ENCODE peak calls at places on chromosomes 7 and 10, in ten cellular contexts. One of them, this sample, is unnamed.

GRCh38 chr10:119449760-119450461 is 92.6 kb downstream of the RGS10 start:
- DNase-seq in PC-9: peak; percentile 84
- DNase-seq in tibial artery: peak; percentile 96
- DNase-seq in colonic mucosa: peak; percentile 31
- DNase-seq in OCI-LY7: peak; percentile 45
- DNase-seq in transverse colon: no peak
- DNase-seq in A549: no peak
- DNase-seq in fibroblast of the aortic adventitia: peak; percentile 96
- DNase-seq in GM12865: peak; percentile 39
- DNase-seq in adrenal gland: no peak
- DNase-seq in this sample: peak; percentile 75

GRCh38 chr10:99993994-99994689 is 15.6 kb downstream of the DNMBP start:
- DNase-seq in adrenal gland: peak; percentile 53
- DNase-seq in tibial artery: peak; percentile 76
- DNase-seq in A549: no peak
- DNase-seq in fibroblast of the aortic adventitia: peak; percentile 89
- DNase-seq in PC-9: no peak
- DNase-seq in colonic mucosa: peak; percentile 53
- DNase-seq in GM12865: peak; percentile 81
- DNase-seq in transverse colon: peak; percentile 58
- DNase-seq in OCI-LY7: peak; percentile 66
- DNase-seq in this sample: peak; percentile 77

GRCh38 chr10:34985823-34986222 is 104.3 kb downstream of the CUL2 start:
- DNase-seq in PC-9: no peak
- DNase-seq in tibial artery: no peak
- DNase-seq in GM12865: no peak
- DNase-seq in colonic mucosa: no peak
- DNase-seq in OCI-LY7: no peak
- DNase-seq in adrenal gland: no peak
- DNase-seq in transverse colon: peak; percentile 18
- DNase-seq in fibroblast of the aortic adventitia: peak; percentile 27
- DNase-seq in A549: no peak
- DNase-seq in this sample: no peak

GRCh38 chr7:85828654-85829053 is 641.8 kb upstream of the SEMA3D start:
- DNase-seq in A549: no peak
- DNase-seq in colonic mucosa: no peak
- DNase-seq in PC-9: no peak
- DNase-seq in fibroblast of the aortic adventitia: peak; percentile 1
- DNase-seq in OCI-LY7: no peak
- DNase-seq in adrenal gland: no peak
- DNase-seq in GM12865: no peak
- DNase-seq in tibial artery: no peak
- DNase-seq in transverse colon: no peak
- DNase-seq in this sample: no peak

GRCh38 chr7:24877790-24878311 is 102.1 kb downstream of the OSBPL3 start:
- DNase-seq in tibial artery: no peak
- DNase-seq in OCI-LY7: peak; percentile 94
- DNase-seq in fibroblast of the aortic adventitia: peak; percentile 39
- DNase-seq in transverse colon: peak; percentile 41
- DNase-seq in PC-9: no peak
- DNase-seq in A549: no peak
- DNase-seq in colonic mucosa: no peak
- DNase-seq in adrenal gland: no peak
- DNase-seq in GM12865: peak; percentile 77
- DNase-seq in this sample: no peak

GRCh38 chr7:25845341-25845923 is 306.6 kb upstream of the NFE2L3 start:
- DNase-seq in transverse colon: no peak
- DNase-seq in GM12865: no peak
- DNase-seq in OCI-LY7: no peak
- DNase-seq in tibial artery: no peak
- DNase-seq in fibroblast of the aortic adventitia: no peak
- DNase-seq in adrenal gland: no peak
- DNase-seq in A549: no peak
- DNase-seq in colonic mucosa: no peak
- DNase-seq in PC-9: no peak
- DNase-seq in this sample: no peak

GRCh38 chr10:121356187-121356586 is 242.1 kb downstream of the FGFR2 start:
- DNase-seq in fibroblast of the aortic adventitia: no peak
- DNase-seq in PC-9: no peak
- DNase-seq in adrenal gland: no peak
- DNase-seq in OCI-LY7: no peak
- DNase-seq in tibial artery: no peak
- DNase-seq in GM12865: no peak
- DNase-seq in transverse colon: no peak
- DNase-seq in colonic mucosa: no peak
- DNase-seq in A549: no peak
- DNase-seq in this sample: no peak

GRCh38 chr7:23022258-23022745 is 8.4 kb upstream of the HYCC1 start:
- DNase-seq in fibroblast of the aortic adventitia: peak; percentile 91
- DNase-seq in adrenal gland: no peak
- DNase-seq in colonic mucosa: no peak
- DNase-seq in GM12865: no peak
- DNase-seq in transverse colon: no peak
- DNase-seq in OCI-LY7: no peak
- DNase-seq in tibial artery: no peak
- DNase-seq in A549: no peak
- DNase-seq in PC-9: no peak
- DNase-seq in this sample: no peak

GRCh38 chr7:85191383-85191782 is 4.5 kb upstream of the SEMA3D start:
- DNase-seq in GM12865: no peak
- DNase-seq in transverse colon: no peak
- DNase-seq in fibroblast of the aortic adventitia: peak; percentile 72
- DNase-seq in OCI-LY7: peak; percentile 4
- DNase-seq in colonic mucosa: no peak
- DNase-seq in tibial artery: no peak
- DNase-seq in A549: peak; percentile 7
- DNase-seq in adrenal gland: no peak
- DNase-seq in PC-9: no peak
- DNase-seq in this sample: no peak

GRCh38 chr7:2726316-2727018 is 38.5 kb downstream of the AMZ1 start:
- DNase-seq in fibroblast of the aortic adventitia: no peak
- DNase-seq in transverse colon: no peak
- DNase-seq in PC-9: no peak
- DNase-seq in GM12865: no peak
- DNase-seq in OCI-LY7: no peak
- DNase-seq in tibial artery: peak; percentile 59
- DNase-seq in colonic mucosa: no peak
- DNase-seq in A549: no peak
- DNase-seq in adrenal gland: no peak
- DNase-seq in this sample: no peak

GRCh38 chr10:24419067-24419466 is 210.1 kb downstream of the KIAA1217 start:
- DNase-seq in adrenal gland: no peak
- DNase-seq in fibroblast of the aortic adventitia: no peak
- DNase-seq in transverse colon: no peak
- DNase-seq in tibial artery: no peak
- DNase-seq in PC-9: no peak
- DNase-seq in colonic mucosa: no peak
- DNase-seq in GM12865: no peak
- DNase-seq in OCI-LY7: no peak
- DNase-seq in A549: no peak
- DNase-seq in this sample: no peak

GRCh38 chr10:103626178-103626577 is 132.7 kb downstream of the NEURL1 start:
- DNase-seq in tibial artery: peak; percentile 87
- DNase-seq in colonic mucosa: no peak
- DNase-seq in GM12865: no peak
- DNase-seq in OCI-LY7: no peak
- DNase-seq in fibroblast of the aortic adventitia: no peak
- DNase-seq in transverse colon: no peak
- DNase-seq in adrenal gland: no peak
- DNase-seq in A549: no peak
- DNase-seq in PC-9: no peak
- DNase-seq in this sample: no peak

GRCh38 chr10:116765549-116766162 is 23.3 kb upstream of the HSPA12A start:
- DNase-seq in fibroblast of the aortic adventitia: peak; percentile 24
- DNase-seq in adrenal gland: no peak
- DNase-seq in PC-9: no peak
- DNase-seq in tibial artery: peak; percentile 66
- DNase-seq in transverse colon: peak; percentile 58
- DNase-seq in OCI-LY7: no peak
- DNase-seq in colonic mucosa: peak; percentile 73
- DNase-seq in GM12865: peak; percentile 32
- DNase-seq in A549: no peak
- DNase-seq in this sample: no peak

GRCh38 chr10:7300327-7300726 is 110.5 kb downstream of the SFMBT2 start:
- DNase-seq in OCI-LY7: no peak
- DNase-seq in transverse colon: no peak
- DNase-seq in adrenal gland: no peak
- DNase-seq in A549: no peak
- DNase-seq in fibroblast of the aortic adventitia: no peak
- DNase-seq in PC-9: no peak
- DNase-seq in GM12865: no peak
- DNase-seq in colonic mucosa: no peak
- DNase-seq in tibial artery: no peak
- DNase-seq in this sample: no peak

GRCh38 chr7:84801396-84801795 is 385.5 kb downstream of the SEMA3D start:
- DNase-seq in PC-9: no peak
- DNase-seq in A549: no peak
- DNase-seq in OCI-LY7: no peak
- DNase-seq in adrenal gland: no peak
- DNase-seq in tibial artery: no peak
- DNase-seq in GM12865: no peak
- DNase-seq in fibroblast of the aortic adventitia: no peak
- DNase-seq in transverse colon: no peak
- DNase-seq in colonic mucosa: no peak
- DNase-seq in this sample: no peak

GRCh38 chr10:101444058-101444457 is 90.1 kb downstream of the BTRC start:
- DNase-seq in colonic mucosa: no peak
- DNase-seq in GM12865: peak; percentile 10
- DNase-seq in adrenal gland: no peak
- DNase-seq in A549: peak; percentile 14
- DNase-seq in OCI-LY7: peak; percentile 20
- DNase-seq in tibial artery: no peak
- DNase-seq in transverse colon: no peak
- DNase-seq in PC-9: no peak
- DNase-seq in fibroblast of the aortic adventitia: peak; percentile 20
- DNase-seq in this sample: no peak
- TF ChIP-seq CTCF in colonic mucosa: no peak
- TF ChIP-seq CTCF in GM12865: no peak
- TF ChIP-seq CTCF in adrenal gland: no peak
- TF ChIP-seq CTCF in A549: peak; percentile 52
- TF ChIP-seq CTCF in OCI-LY7: peak; percentile 79
- TF ChIP-seq CTCF in tibial artery: no peak
- TF ChIP-seq CTCF in transverse colon: no peak
- TF ChIP-seq CTCF in PC-9: no peak
- TF ChIP-seq CTCF in fibroblast of the aortic adventitia: peak; percentile 26
- TF ChIP-seq CTCF in this sample: peak; percentile 30

GRCh38 chr7:130141858-130142653 is 63.1 kb downstream of the TMEM209 start:
- DNase-seq in OCI-LY7: no peak
- DNase-seq in colonic mucosa: peak; percentile 30
- DNase-seq in transverse colon: no peak
- DNase-seq in GM12865: no peak
- DNase-seq in A549: no peak
- DNase-seq in tibial artery: no peak
- DNase-seq in fibroblast of the aortic adventitia: no peak
- DNase-seq in PC-9: no peak
- DNase-seq in adrenal gland: peak; percentile 19
- DNase-seq in this sample: no peak
- H3K4me3 ChIP-seq in OCI-LY7: no peak overlapping the region
- H3K4me3 ChIP-seq in colonic mucosa: peak overlapping the region; percentile 61
- H3K4me3 ChIP-seq in transverse colon: peak overlapping the region; percentile 37
- H3K4me3 ChIP-seq in GM12865: no peak overlapping the region
- H3K4me3 ChIP-seq in A549: no peak overlapping the region
- H3K4me3 ChIP-seq in tibial artery: peak overlapping the region; percentile 62
- H3K4me3 ChIP-seq in fibroblast of the aortic adventitia: peak overlapping the region; percentile 44
- H3K4me3 ChIP-seq in PC-9: no peak overlapping the region
- H3K4me3 ChIP-seq in adrenal gland: no peak overlapping the region
- H3K4me3 ChIP-seq in this sample: peak overlapping the region; percentile 52

GRCh38 chr7:156156734-156157408 is 344.6 kb upstream of the SHH start:
- DNase-seq in A549: peak; percentile 72
- DNase-seq in PC-9: peak; percentile 17
- DNase-seq in adrenal gland: peak; percentile 61
- DNase-seq in colonic mucosa: no peak
- DNase-seq in tibial artery: no peak
- DNase-seq in OCI-LY7: no peak
- DNase-seq in transverse colon: peak; percentile 34
- DNase-seq in GM12865: peak; percentile 14
- DNase-seq in fibroblast of the aortic adventitia: no peak
- DNase-seq in this sample: peak; percentile 48
- TF ChIP-seq CTCF in A549: peak; percentile 57
- TF ChIP-seq CTCF in PC-9: peak; percentile 83
- TF ChIP-seq CTCF in adrenal gland: peak; percentile 58
- TF ChIP-seq CTCF in colonic mucosa: no peak
- TF ChIP-seq CTCF in tibial artery: no peak
- TF ChIP-seq CTCF in OCI-LY7: peak; percentile 43
- TF ChIP-seq CTCF in transverse colon: peak; percentile 24
- TF ChIP-seq CTCF in GM12865: no peak
- TF ChIP-seq CTCF in fibroblast of the aortic adventitia: no peak
- TF ChIP-seq CTCF in this sample: no peak

GRCh38 chr7:92695308-92696261 is 105.4 kb upstream of the FAM133B start:
- DNase-seq in OCI-LY7: no peak
- DNase-seq in transverse colon: peak; percentile 91
- DNase-seq in A549: peak; percentile 36
- DNase-seq in colonic mucosa: peak; percentile 95
- DNase-seq in tibial artery: peak; percentile 63
- DNase-seq in PC-9: peak; percentile 46
- DNase-seq in fibroblast of the aortic adventitia: peak; percentile 93
- DNase-seq in GM12865: no peak
- DNase-seq in adrenal gland: peak; percentile 49
- DNase-seq in this sample: no peak

GRCh38 chr7:92697012-92697411 is 106.8 kb upstream of the FAM133B start:
- DNase-seq in adrenal gland: no peak
- DNase-seq in tibial artery: no peak
- DNase-seq in PC-9: no peak
- DNase-seq in A549: no peak
- DNase-seq in fibroblast of the aortic adventitia: no peak
- DNase-seq in transverse colon: no peak
- DNase-seq in GM12865: no peak
- DNase-seq in colonic mucosa: no peak
- DNase-seq in OCI-LY7: no peak
- DNase-seq in this sample: no peak

GRCh38 chr7:92697414-92697813 is 107.2 kb upstream of the FAM133B start:
- DNase-seq in adrenal gland: no peak
- DNase-seq in PC-9: no peak
- DNase-seq in A549: no peak
- DNase-seq in GM12865: no peak
- DNase-seq in fibroblast of the aortic adventitia: no peak
- DNase-seq in OCI-LY7: no peak
- DNase-seq in tibial artery: no peak
- DNase-seq in transverse colon: no peak
- DNase-seq in colonic mucosa: no peak
- DNase-seq in this sample: no peak

GRCh38 chr7:92698237-92698841 is 108.1 kb upstream of the FAM133B start:
- DNase-seq in GM12865: no peak
- DNase-seq in colonic mucosa: peak; percentile 56
- DNase-seq in adrenal gland: peak; percentile 41
- DNase-seq in OCI-LY7: no peak
- DNase-seq in A549: peak; percentile 34
- DNase-seq in transverse colon: peak; percentile 25
- DNase-seq in fibroblast of the aortic adventitia: peak; percentile 94
- DNase-seq in tibial artery: no peak
- DNase-seq in PC-9: no peak
- DNase-seq in this sample: no peak

DNA sequence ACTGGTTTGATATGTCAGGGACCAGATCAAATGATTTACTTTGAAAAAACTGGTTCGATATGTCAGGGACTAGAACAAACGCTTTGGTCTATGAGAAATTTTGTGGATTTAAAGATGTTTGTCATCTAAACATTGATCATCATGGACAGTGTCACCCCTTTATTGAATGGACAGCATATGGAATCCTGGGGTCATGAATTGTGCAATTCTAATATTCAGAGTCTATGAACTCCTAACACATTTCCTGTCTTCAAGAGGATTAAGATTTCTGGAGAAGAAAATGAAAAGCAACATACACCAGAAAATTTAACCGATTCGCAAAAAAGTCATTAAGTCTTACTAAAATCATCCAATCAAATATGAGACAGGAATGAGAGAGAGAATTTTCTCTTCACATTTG is 106.4 kb upstream of the FAM133B start:
- DNase-seq in tibial artery: no peak
- DNase-seq in fibroblast of the aortic adventitia: no peak
- DNase-seq in transverse colon: no peak
- DNase-seq in A549: no peak
- DNase-seq in OCI-LY7: no peak
- DNase-seq in GM12865: no peak
- DNase-seq in PC-9: no peak
- DNase-seq in adrenal gland: no peak
- DNase-seq in colonic mucosa: no peak
- DNase-seq in this sample: no peak
- H3K4me3 ChIP-seq in tibial artery: no peak overlapping the region
- H3K4me3 ChIP-seq in fibroblast of the aortic adventitia: no peak overlapping the region
- H3K4me3 ChIP-seq in transverse colon: peak overlapping the region; percentile 39
- H3K4me3 ChIP-seq in A549: no peak overlapping the region
- H3K4me3 ChIP-seq in OCI-LY7: no peak overlapping the region
- H3K4me3 ChIP-seq in GM12865: no peak overlapping the region
- H3K4me3 ChIP-seq in PC-9: no peak overlapping the region
- H3K4me3 ChIP-seq in adrenal gland: no peak overlapping the region
- H3K4me3 ChIP-seq in colonic mucosa: no peak overlapping the region
- H3K4me3 ChIP-seq in this sample: no peak overlapping the region